ENCODE peak calls at places on chromosomes 5 and 9, in five cellular contexts. J is esophagus squamous epithelium; R is lower lobe of right lung; T is CD4-positive, alpha-beta T cell; M is iPS DF 19.7. G is an unnamed sample.

GRCh38 chr9:14535161-14535930 is 157.9 kb downstream of the ZDHHC21 start:
- DNase-seq in R (no peak), T (no peak), M (no peak), J (no peak), G (no peak)

GRCh38 chr9:131645078-131645776 is 94.6 kb downstream of the RAPGEF1 start:
- DNase-seq in J (no peak), R (no peak), T (no peak), M (no peak), G (no peak)

GRCh38 chr5:160324885-160325284 is 12.5 kb upstream of the CCNJL start:
- DNase-seq in J (no peak), T (no peak), R (no peak), M (no peak), G (no peak)

GRCh38 chr5:139839416-139839815 is 43.8 kb downstream of the PSD2 start:
- DNase-seq in J (no peak), M (no peak), T (no peak), R (no peak), G (peak; percentile 63)

GRCh38 chr5:151465476-151465875 is 18.1 kb downstream of the SLC36A1 start:
- DNase-seq in R (no peak), M (no peak), J (no peak), T (no peak), G (no peak)

GRCh38 chr5:156479864-156480263 is 152.9 kb downstream of the SGCD start:
- DNase-seq in J (no peak), T (no peak), R (no peak), M (no peak), G (no peak)

GRCh38 chr9:96417610-96418073 is 528 bp downstream of the ZNF367 start:
- DNase-seq in J (no peak), M (no peak), T (peak; percentile 16), R (peak; percentile 65), G (peak; percentile 79)

GRCh38 chr5:139912158-139912557 is 116.5 kb downstream of the PSD2 start:
- DNase-seq in M (no peak), R (no peak), T (no peak), J (no peak), G (no peak)

GRCh38 chr5:114362197-114362976 is 517 bp downstream of the KCNN2 start:
- DNase-seq in R (peak; percentile 43), T (no peak), J (no peak), M (peak; percentile 7), G (peak; percentile 38)

GRCh38 chr5:149271717-149272558 is at the start of gene AFAP1L1:
- DNase-seq in T (no peak), M (no peak), R (peak; percentile 69), J (no peak), G (peak; percentile 66)

GRCh38 chr5:140298183-140298601 is 4.7 kb downstream of the PFDN1 start:
- DNase-seq in R (no peak), M (no peak), T (no peak), J (no peak), G (no peak)

GRCh38 chr5:58261605-58262004 is 198.3 kb downstream of the PLK2 start:
- DNase-seq in R (no peak), M (no peak), J (no peak), T (no peak), G (no peak)

GRCh38 chr5:73617510-73618279 is 8.3 kb upstream of the ARHGEF28 start:
- DNase-seq in M (no peak), T (no peak), J (no peak), R (no peak), G (no peak)

GRCh38 chr9:98706651-98707103 is 2.1 kb downstream of the GABBR2 start:
- DNase-seq in M (no peak), J (no peak), T (no peak), R (no peak), G (no peak)

GRCh38 chr9:93262537-93263310 is 78.8 kb downstream of the WNK2 start:
- DNase-seq in M (no peak), R (peak; percentile 32), T (no peak), J (no peak), G (no peak)

GRCh38 chr5:81303563-81303962 is 2.2 kb downstream of the ZCCHC9 start:
- DNase-seq in M (no peak), T (no peak), R (no peak), J (no peak), G (no peak)

GRCh38 chr9:72583370-72583769 is 62.0 kb downstream of the TMC1 start:
- DNase-seq in J (no peak), R (no peak), T (no peak), M (no peak), G (no peak)

GRCh38 chr5:165914462-165914861 is 2377.0 kb upstream of the WWC1 start:
- DNase-seq in R (no peak), M (no peak), T (no peak), J (no peak), G (no peak)

GRCh38 chr5:151686673-151687378 is at the start of gene SPARC:
- DNase-seq in T (no peak), M (peak; percentile 69), R (peak; percentile 67), J (peak; percentile 29), G (peak; percentile 88)

GRCh38 chr9:7370378-7370777 is 429.2 kb downstream of the DMAC1 start:
- DNase-seq in T (no peak), M (no peak), J (no peak), R (no peak), G (no peak)

GRCh38 chr9:114075602-114076001 is 2.5 kb downstream of the AMBP start:
- DNase-seq in M (no peak), R (no peak), J (no peak), T (no peak), G (no peak)

GRCh38 chr5:65480306-65480865 is 1.3 kb downstream of the ADAMTS6 start:
- DNase-seq in R (peak; percentile 70), M (no peak), J (no peak), T (peak; percentile 24), G (peak; percentile 91)

GRCh38 chr5:81513982-81514381 is 120.0 kb upstream of the ACOT12 start:
- DNase-seq in J (no peak), T (no peak), M (no peak), R (no peak), G (no peak)

GRCh38 chr9:13278023-13278367 is 1.5 kb downstream of the MPDZ start:
- DNase-seq in J (no peak), M (no peak), T (no peak), R (no peak), G (no peak)

GRCh38 chr5:123517479-123517878 is 5.5 kb downstream of the CSNK1G3 start:
- DNase-seq in J (no peak), M (no peak), R (no peak), T (no peak), G (no peak)

GRCh38 chr5:180381428-180381827 is 28.3 kb upstream of the GFPT2 start:
- DNase-seq in M (no peak), R (no peak), T (no peak), J (no peak), G (peak; percentile 20)

GRCh38 chr5:72523960-72524582 is 16.9 kb upstream of the ZNF366 start:
- DNase-seq in J (no peak), M (no peak), T (no peak), R (no peak), G (no peak)

GRCh38 chr9:4980046-4980727 is 4.9 kb upstream of the JAK2 start:
- DNase-seq in J (no peak), T (no peak), R (no peak), M (no peak), G (no peak)

GRCh38 chr9:14661421-14662059 is 31.7 kb downstream of the ZDHHC21 start:
- DNase-seq in T (no peak), J (no peak), M (no peak), R (no peak), G (no peak)